ENCODE peak calls at places on chromosomes 4 and X, in ten cellular contexts. O, Z, G, H, U, J, W, N, M and B are unnamed samples.

GRCh38 chr4:152935138-152935537 is 985 bp upstream of the FHDC1 start:
- ATAC-seq in O (no peak), Z (no peak), G (no peak), H (no peak), U (no peak), J (no peak), W (peak; percentile 45), N (peak; percentile 25), M (no peak), B (peak; percentile 59)

GRCh38 chr4:152735302-152735917 is 44.1 kb downstream of the TIGD4 start:
- ATAC-seq in O (peak; percentile 56), Z (no peak), G (no peak), H (peak; percentile 42), U (no peak), J (peak; percentile 53), W (no peak), N (peak; percentile 63), M (no peak), B (peak; percentile 68)

GRCh38 chr4:110854021-110854678 is 231.3 kb upstream of the PITX2 start:
- ATAC-seq in O (no peak), Z (no peak), G (no peak), H (no peak), U (no peak), J (no peak), W (no peak), N (peak; percentile 31), M (no peak), B (peak; percentile 63)

GRCh38 chr4:169115897-169116254 is 105.8 kb upstream of the CBR4 start:
- ATAC-seq in O (no peak), Z (no peak), G (no peak), H (no peak), U (no peak), J (peak; percentile 96), W (peak; percentile 92), N (peak; percentile 98), M (peak; percentile 73), B (peak; percentile 95)

GRCh38 chr4:158610790-158611189 is 60.9 kb downstream of the C4orf46 start:
- ATAC-seq in O (no peak), Z (no peak), G (no peak), H (no peak), U (no peak), J (peak; percentile 88), W (peak; percentile 47), N (peak; percentile 40), M (no peak), B (no peak)

GRCh38 chrX:105975382-105975781 is 63.1 kb downstream of the SERPINA7 start:
- ATAC-seq in O (no peak), Z (no peak), G (no peak), H (no peak), U (no peak), J (peak; percentile 46), W (no peak), N (no peak), M (no peak), B (no peak)

GRCh38 chrX:107171369-107172102 is 34.7 kb downstream of the NUP62CL start:
- ATAC-seq in O (no peak), Z (no peak), G (no peak), H (no peak), U (no peak), J (no peak), W (peak; percentile 60), N (no peak), M (no peak), B (no peak)

GRCh38 chrX:38636949-38637819 is 75.8 kb downstream of the TSPAN7 start:
- ATAC-seq in O (no peak), Z (peak; percentile 38), G (no peak), H (peak; percentile 89), U (no peak), J (no peak), W (no peak), N (no peak), M (no peak), B (no peak)

GRCh38 chr4:4524364-4524763 is 17.5 kb downstream of the STX18 start:
- ATAC-seq in O (no peak), Z (no peak), G (peak; percentile 100), H (peak; percentile 67), U (peak; percentile 98), J (no peak), W (peak; percentile 98), N (peak; percentile 31), M (no peak), B (no peak)

GRCh38 chrX:133527825-133528224 is 112.5 kb upstream of the GPC4 start:
- ATAC-seq in O (no peak), Z (no peak), G (no peak), H (no peak), U (no peak), J (no peak), W (no peak), N (no peak), M (no peak), B (no peak)

GRCh38 chrX:79195027-79195426 is 50.5 kb downstream of the GPR174 start:
- ATAC-seq in O (no peak), Z (no peak), G (no peak), H (no peak), U (no peak), J (no peak), W (no peak), N (no peak), M (no peak), B (no peak)

GRCh38 chrX:53456254-53456653 is 22.1 kb upstream of the HSD17B10 start:
- ATAC-seq in O (no peak), Z (no peak), G (no peak), H (no peak), U (no peak), J (peak; percentile 67), W (no peak), N (no peak), M (no peak), B (peak; percentile 26)

GRCh38 chr4:81605278-81605677 is 133.6 kb upstream of the RASGEF1B start:
- ATAC-seq in O (no peak), Z (no peak), G (peak; percentile 51), H (no peak), U (no peak), J (no peak), W (no peak), N (no peak), M (no peak), B (no peak)

GRCh38 chrX:154727418-154728323 is 23.2 kb downstream of the GAB3 start:
- ATAC-seq in O (peak; percentile 32), Z (peak; percentile 63), G (no peak), H (no peak), U (no peak), J (peak; percentile 20), W (no peak), N (peak; percentile 26), M (no peak), B (no peak)

GRCh38 chr4:121252224-121252806 is 88.2 kb upstream of the TNIP3 start:
- ATAC-seq in O (peak; percentile 78), Z (peak; percentile 81), G (no peak), H (peak; percentile 94), U (no peak), J (peak; percentile 69), W (no peak), N (peak; percentile 92), M (no peak), B (peak; percentile 62)

GRCh38 chr4:82097504-82097903 is 276.3 kb downstream of the HNRNPD start:
- ATAC-seq in O (no peak), Z (no peak), G (no peak), H (no peak), U (no peak), J (no peak), W (no peak), N (no peak), M (no peak), B (no peak)